ENCODE peak calls at places on chromosomes 4 and X, in five cellular contexts. S is NCI-H1092 treated with DMSO at 0.1 percent for 48 hours; Q is cardiac muscle cell; I is CD14-positive monocyte; U is stimulated activated CD4-positive, alpha-beta T cell treated with anti-CD3 and anti-CD28 coated beads, Interleukin-2, amount 100 ng/mL, for 24 hours. J is an unnamed sample.

GRCh38 chr4:145920205-145920604 is 18.4 kb downstream of the ZNF827 start:
- DNase-seq in U (no peak), S (no peak), Q (peak; percentile 97), I (no peak), J (no peak)

GRCh38 chr4:159723341-159724048 is 620.6 kb downstream of the RAPGEF2 start:
- DNase-seq in I (no peak), Q (no peak), S (no peak), U (no peak), J (no peak)

GRCh38 chr4:154559141-154559841 is 3.5 kb upstream of the FGB start:
- DNase-seq in Q (peak; percentile 66), S (peak; percentile 34), I (no peak), U (no peak), J (peak; percentile 10)

GRCh38 chrX:139851730-139852129 is 81.1 kb downstream of the ATP11C start:
- DNase-seq in S (no peak), Q (no peak), U (no peak), I (no peak), J (no peak)

GRCh38 chr4:114399085-114399484 is 199.5 kb upstream of the UGT8 start:
- DNase-seq in I (no peak), Q (no peak), S (no peak), U (no peak), J (peak; percentile 25)

GRCh38 chr4:4259484-4260100 is 11.6 kb upstream of the TMEM128 start:
- DNase-seq in S (no peak), I (no peak), Q (no peak), U (no peak), J (no peak)

GRCh38 chrX:16431266-16431665 is 218.7 kb upstream of the S100G start:
- DNase-seq in I (no peak), Q (no peak), S (no peak), U (no peak), J (no peak)

GRCh38 chr4:165864228-165864627 is 8.8 kb upstream of the TLL1 start:
- DNase-seq in S (peak; percentile 30), Q (peak; percentile 21), U (no peak), I (no peak), J (no peak)

GRCh38 chr4:6307891-6308290 is 38.2 kb downstream of the WFS1 start:
- DNase-seq in U (no peak), Q (no peak), S (no peak), I (no peak), J (no peak)

J was measured in nephron progenitor cell.